ENCODE peak calls at places on chromosomes 4 and X, in six cellular contexts. One of them, this sample, is unnamed.

GRCh38 chr4:143346208-143346607 is 9.5 kb downstream of the GAB1 start:
- DNase-seq in EH: no peak
- DNase-seq in caudate nucleus: no peak
- DNase-seq in progenitor cell of endocrine pancreas: no peak
- DNase-seq in aorta: no peak
- DNase-seq in SW480: peak; percentile 21
- DNase-seq in this sample: no peak

GRCh38 chrX:20414781-20415445 is 148.2 kb upstream of the RPS6KA3 start:
- DNase-seq in progenitor cell of endocrine pancreas: no peak
- DNase-seq in caudate nucleus: no peak
- DNase-seq in SW480: no peak
- DNase-seq in EH: peak; percentile 3
- DNase-seq in aorta: no peak
- DNase-seq in this sample: no peak

GRCh38 chr4:151099976-151100417 is 569 bp downstream of the RPS3A start:
- DNase-seq in SW480: peak; percentile 19
- DNase-seq in progenitor cell of endocrine pancreas: no peak
- DNase-seq in caudate nucleus: no peak
- DNase-seq in aorta: no peak
- DNase-seq in EH: peak; percentile 58
- DNase-seq in this sample: no peak

GRCh38 chr4:46254788-46255187 is 130.9 kb upstream of the GABRG1 start:
- DNase-seq in progenitor cell of endocrine pancreas: no peak
- DNase-seq in caudate nucleus: no peak
- DNase-seq in SW480: no peak
- DNase-seq in aorta: no peak
- DNase-seq in EH: no peak
- DNase-seq in this sample: no peak

GRCh38 chrX:133448512-133449076 is 33.3 kb upstream of the GPC4 start:
- DNase-seq in EH: no peak
- DNase-seq in progenitor cell of endocrine pancreas: no peak
- DNase-seq in SW480: no peak
- DNase-seq in caudate nucleus: no peak
- DNase-seq in aorta: no peak
- DNase-seq in this sample: no peak

GRCh38 chr4:138897818-138898226 is 117.8 kb upstream of the NOCT start:
- DNase-seq in EH: peak; percentile 96
- DNase-seq in SW480: no peak
- DNase-seq in aorta: no peak
- DNase-seq in caudate nucleus: no peak
- DNase-seq in progenitor cell of endocrine pancreas: no peak
- DNase-seq in this sample: no peak

GRCh38 chrX:9182041-9182440 is 148.1 kb upstream of the FAM9B start:
- DNase-seq in progenitor cell of endocrine pancreas: no peak
- DNase-seq in aorta: no peak
- DNase-seq in caudate nucleus: no peak
- DNase-seq in EH: no peak
- DNase-seq in SW480: no peak
- DNase-seq in this sample: no peak

GRCh38 chr4:87843936-87844335 is 11.2 kb downstream of the MEPE start:
- DNase-seq in EH: peak; percentile 96
- DNase-seq in progenitor cell of endocrine pancreas: no peak
- DNase-seq in aorta: no peak
- DNase-seq in caudate nucleus: no peak
- DNase-seq in SW480: peak; percentile 11
- DNase-seq in this sample: no peak

GRCh38 chrX:80423000-80423399 is 2.8 kb downstream of the TENT5D start:
- DNase-seq in progenitor cell of endocrine pancreas: no peak
- DNase-seq in caudate nucleus: no peak
- DNase-seq in EH: no peak
- DNase-seq in aorta: no peak
- DNase-seq in SW480: no peak
- DNase-seq in this sample: no peak

GRCh38 chr4:185624248-185624568 is 88.9 kb upstream of the PDLIM3 start:
- DNase-seq in caudate nucleus: no peak
- DNase-seq in SW480: no peak
- DNase-seq in progenitor cell of endocrine pancreas: no peak
- DNase-seq in aorta: no peak
- DNase-seq in EH: no peak
- DNase-seq in this sample: no peak

GRCh38 chrX:31124536-31124935 is 52.7 kb upstream of the FTHL17 start:
- DNase-seq in aorta: no peak
- DNase-seq in caudate nucleus: no peak
- DNase-seq in SW480: no peak
- DNase-seq in progenitor cell of endocrine pancreas: no peak
- DNase-seq in EH: no peak
- DNase-seq in this sample: no peak

GRCh38 chr4:8199594-8200301 is 658 bp downstream of the SH3TC1 start:
- DNase-seq in progenitor cell of endocrine pancreas: no peak
- DNase-seq in aorta: no peak
- DNase-seq in EH: no peak
- DNase-seq in SW480: peak; percentile 36
- DNase-seq in caudate nucleus: no peak
- DNase-seq in this sample: no peak

GRCh38 chr4:94256144-94256783 is 48.6 kb downstream of the SMARCAD1 start:
- DNase-seq in SW480: no peak
- DNase-seq in progenitor cell of endocrine pancreas: no peak
- DNase-seq in caudate nucleus: no peak
- DNase-seq in aorta: no peak
- DNase-seq in EH: no peak
- DNase-seq in this sample: no peak